ENCODE peak calls at places on chromosomes 4 and X, in seven cellular contexts. Z, A, N, H, P, O and S are unnamed samples.

GRCh38 chrX:21158678-21159077 is 215.5 kb upstream of the CNKSR2 start:
- DNase-seq in Z (no peak), A (no peak), N (no peak), H (no peak), P (no peak), O (no peak), S (no peak)

GRCh38 chr4:151144329-151145072 is 45.1 kb downstream of the RPS3A start:
- DNase-seq in Z (no peak), A (no peak), N (no peak), H (no peak), P (no peak), O (no peak), S (no peak)

GRCh38 chr4:33543941-33544450 is 2700.3 kb downstream of the ARAP2 start:
- DNase-seq in Z (no peak), A (no peak), N (no peak), H (no peak), P (no peak), O (no peak), S (no peak)

GRCh38 chr4:38943355-38943754 is 75.7 kb downstream of the FAM114A1 start:
- DNase-seq in Z (no peak), A (no peak), N (no peak), H (peak; percentile 73), P (no peak), O (no peak), S (no peak)

GRCh38 chr4:7434766-7435150 is at the start of gene PSAPL1:
- DNase-seq in Z (peak; percentile 30), A (peak; percentile 44), N (no peak), H (peak; percentile 52), P (peak; percentile 16), O (no peak), S (peak; percentile 45)

GRCh38 chr4:1255151-1255550 is 6.2 kb upstream of the CTBP1 start:
- DNase-seq in Z (no peak), A (no peak), N (no peak), H (no peak), P (no peak), O (no peak), S (no peak)

GRCh38 chr4:166290426-166290825 is 417.4 kb downstream of the TLL1 start:
- DNase-seq in Z (no peak), A (no peak), N (no peak), H (no peak), P (no peak), O (no peak), S (peak; percentile 34)

GRCh38 chr4:89482248-89482647 is 174.6 kb upstream of the GPRIN3 start:
- DNase-seq in Z (peak; percentile 29), A (peak; percentile 35), N (no peak), H (peak; percentile 61), P (peak; percentile 68), O (no peak), S (peak; percentile 56)

GRCh38 chr4:155705664-155706063 is 39.0 kb downstream of the GUCY1A1 start:
- DNase-seq in Z (no peak), A (peak; percentile 4), N (no peak), H (no peak), P (no peak), O (no peak), S (no peak)

GRCh38 chr4:123603165-123603564 is 206.6 kb downstream of the SPRY1 start:
- DNase-seq in Z (no peak), A (peak; percentile 13), N (no peak), H (no peak), P (no peak), O (no peak), S (no peak)

GRCh38 chr4:133920236-133920635 is 281.4 kb downstream of the PABPC4L start:
- DNase-seq in Z (no peak), A (no peak), N (no peak), H (no peak), P (no peak), O (no peak), S (no peak)

GRCh38 chr4:126007142-126007541 is 692.4 kb downstream of the FAT4 start:
- DNase-seq in Z (no peak), A (no peak), N (no peak), H (no peak), P (no peak), O (no peak), S (no peak)

GRCh38 chr4:121800961-121801714 is at the start of gene EXOSC9:
- DNase-seq in Z (peak; percentile 88), A (peak; percentile 87), N (peak; percentile 88), H (peak; percentile 83), P (peak; percentile 87), O (peak; percentile 99), S (peak; percentile 18)

GRCh38 chr4:75376543-75376942 is 137.7 kb downstream of the RCHY1 start:
- DNase-seq in Z (no peak), A (no peak), N (no peak), H (no peak), P (no peak), O (no peak), S (no peak)

GRCh38 chrX:136146614-136147319 is 566 bp upstream of the FHL1 start:
- DNase-seq in Z (no peak), A (no peak), N (no peak), H (no peak), P (no peak), O (peak; percentile 51), S (no peak)

GRCh38 chr4:86358176-86358701 is 1.6 kb downstream of the MAPK10 start:
- DNase-seq in Z (no peak), A (no peak), N (no peak), H (no peak), P (no peak), O (no peak), S (no peak)

GRCh38 chr4:184313710-184314659 is 96.3 kb upstream of the ENPP6 start:
- DNase-seq in Z (no peak), A (no peak), N (peak; percentile 94), H (no peak), P (no peak), O (peak; percentile 43), S (no peak)

GRCh38 chrX:41779941-41780340 is 56.0 kb downstream of the GPR82 start:
- DNase-seq in Z (no peak), A (no peak), N (no peak), H (no peak), P (no peak), O (no peak), S (no peak)

GRCh38 chrX:41913476-41913875 is 9.9 kb downstream of the CASK start:
- DNase-seq in Z (no peak), A (no peak), N (no peak), H (no peak), P (no peak), O (no peak), S (no peak)

GRCh38 chrX:16578218-16578617 is 71.7 kb upstream of the S100G start:
- DNase-seq in Z (no peak), A (no peak), N (no peak), H (no peak), P (no peak), O (no peak), S (no peak)
- TF ChIP-seq JUND in Z (no peak), A (no peak), N (no peak), H (no peak), P (no peak), O (no peak), S (no peak)

GRCh38 chr4:127775843-127776242 is 6.3 kb upstream of the HSPA4L start:
- DNase-seq in Z (no peak), A (no peak), N (no peak), H (no peak), P (no peak), O (no peak), S (no peak)

GRCh38 chr4:127777487-127777886 is 4.6 kb upstream of the HSPA4L start:
- DNase-seq in Z (no peak), A (no peak), N (no peak), H (no peak), P (no peak), O (no peak), S (no peak)

GRCh38 chr4:127780598-127780997 is 1.5 kb upstream of the HSPA4L start:
- DNase-seq in Z (no peak), A (no peak), N (no peak), H (no peak), P (no peak), O (no peak), S (no peak)

GRCh38 chr4:127776620-127777019 is 5.5 kb upstream of the HSPA4L start:
- DNase-seq in Z (no peak), A (peak; percentile 10), N (no peak), H (no peak), P (no peak), O (no peak), S (no peak)

DNA sequence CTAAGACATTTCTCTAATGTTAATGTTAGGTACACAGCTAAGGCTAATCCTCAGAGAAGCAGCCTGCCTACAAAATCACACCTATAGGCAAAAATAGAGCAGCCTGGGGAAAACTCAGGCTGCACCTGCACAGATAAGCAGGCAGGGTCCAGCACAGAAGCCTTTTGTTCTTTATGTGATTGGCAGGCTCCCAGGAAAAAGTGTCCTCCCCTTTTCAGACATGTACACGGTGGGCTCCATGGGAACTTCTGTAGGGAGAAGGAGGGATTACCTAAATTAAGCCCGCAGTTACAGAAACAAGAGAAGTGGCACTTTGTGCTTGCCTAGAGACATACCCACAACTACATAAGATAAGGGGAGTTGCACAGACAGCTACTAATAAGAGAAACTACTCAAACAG is 4.0 kb upstream of the HSPA4L start:
- DNase-seq in Z (no peak), A (peak; percentile 71), N (no peak), H (no peak), P (no peak), O (no peak), S (no peak)
- TF ChIP-seq JUND in Z (no peak), A (no peak), N (no peak), H (no peak), P (no peak), O (no peak), S (no peak)

GRCh38 chrX:134632386-134632785 is 25.9 kb downstream of the PLAC1 start:
- DNase-seq in Z (no peak), A (no peak), N (no peak), H (no peak), P (no peak), O (no peak), S (no peak)

GRCh38 chrX:134634691-134635090 is 23.6 kb downstream of the PLAC1 start:
- DNase-seq in Z (no peak), A (no peak), N (no peak), H (no peak), P (no peak), O (no peak), S (no peak)

GRCh38 chrX:134633832-134634231 is 24.4 kb downstream of the PLAC1 start:
- DNase-seq in Z (no peak), A (no peak), N (no peak), H (no peak), P (no peak), O (no peak), S (no peak)

GRCh38 chrX:134640914-134641313 is 17.4 kb downstream of the PLAC1 start:
- DNase-seq in Z (no peak), A (no peak), N (no peak), H (no peak), P (no peak), O (no peak), S (no peak)

DNA sequence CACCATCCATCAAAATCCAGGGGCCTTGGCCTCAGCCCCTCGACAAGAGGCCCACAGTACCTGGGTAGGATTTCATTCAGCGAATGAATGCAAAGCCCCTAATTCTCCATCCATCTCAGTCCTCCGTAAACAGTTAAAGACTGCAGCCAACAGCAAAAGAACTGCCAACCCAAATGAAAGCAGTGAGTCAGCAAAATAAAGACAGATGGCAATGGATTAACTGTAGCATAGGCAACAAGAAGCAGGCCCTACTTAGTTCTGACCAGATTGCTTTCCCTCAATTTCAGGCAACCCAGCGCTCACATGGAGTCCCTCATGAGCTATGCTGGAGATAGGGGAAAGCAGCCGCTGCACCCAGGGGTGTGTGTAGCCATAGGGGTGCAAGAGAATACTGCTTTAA is 21.4 kb downstream of the PLAC1 start:
- DNase-seq in Z (no peak), A (no peak), N (no peak), H (no peak), P (no peak), O (no peak), S (no peak)
- TF ChIP-seq JUND in Z (no peak), A (no peak), N (no peak), H (no peak), P (no peak), O (no peak), S (no peak)

GRCh38 chrX:49192722-49193328 is 6.7 kb upstream of the PRICKLE3 start:
- DNase-seq in Z (no peak), A (no peak), N (no peak), H (no peak), P (no peak), O (no peak), S (no peak)
- TF ChIP-seq JUND in Z (no peak), A (no peak), N (no peak), H (no peak), P (no peak), O (no peak), S (no peak)